ENCODE peak calls at places on chromosomes 7 and 10, in four cellular contexts. One of them, this sample, is unnamed.

GRCh38 chr7:134993877-134994456 is 7.7 kb downstream of the AGBL3 start:
- DNase-seq in iris pigment epithelial cell: no peak
- DNase-seq in fibroblast of lung: no peak
- DNase-seq in AG04450: no peak
- DNase-seq in this sample: no peak

GRCh38 chr7:7972128-7972527 is 3.5 kb downstream of the GLCCI1 start:
- DNase-seq in iris pigment epithelial cell: no peak
- DNase-seq in fibroblast of lung: peak; percentile 54
- DNase-seq in AG04450: no peak
- DNase-seq in this sample: no peak

GRCh38 chr7:1087952-1088920 is at the start of gene GPER1:
- DNase-seq in iris pigment epithelial cell: no peak
- DNase-seq in fibroblast of lung: peak; percentile 52
- DNase-seq in AG04450: no peak
- DNase-seq in this sample: no peak

GRCh38 chr10:19877466-19878255 is 61.4 kb downstream of the PLXDC2 start:
- DNase-seq in iris pigment epithelial cell: no peak
- DNase-seq in fibroblast of lung: peak; percentile 45
- DNase-seq in AG04450: no peak
- DNase-seq in this sample: no peak

GRCh38 chr10:49844775-49845561 is 82.8 kb upstream of the OGDHL start:
- DNase-seq in iris pigment epithelial cell: peak; percentile 76
- DNase-seq in fibroblast of lung: peak; percentile 42
- DNase-seq in AG04450: peak; percentile 16
- DNase-seq in this sample: no peak

GRCh38 chr10:122051609-122052385 is 62.8 kb downstream of the TACC2 start:
- DNase-seq in iris pigment epithelial cell: peak; percentile 55
- DNase-seq in fibroblast of lung: peak; percentile 71
- DNase-seq in AG04450: peak; percentile 29
- DNase-seq in this sample: peak; percentile 92

GRCh38 chr10:14032406-14032998 is 298.2 kb downstream of the FRMD4A start:
- DNase-seq in iris pigment epithelial cell: no peak
- DNase-seq in fibroblast of lung: peak; percentile 17
- DNase-seq in AG04450: no peak
- DNase-seq in this sample: no peak

GRCh38 chr10:44198096-44198779 is 186.7 kb downstream of the CXCL12 start:
- DNase-seq in iris pigment epithelial cell: peak; percentile 44
- DNase-seq in fibroblast of lung: peak; percentile 79
- DNase-seq in AG04450: peak; percentile 49
- DNase-seq in this sample: no peak